ENCODE peak calls at places on chromosomes 4 and X, in seven cellular contexts. Z, S, R, F, V, D and Q are unnamed samples.
A peak's percentile ranks its signal among the peaks of the same experiment; 100 is the strongest.

GRCh38 chrX:140525448-140525847 is 20.6 kb upstream of the SOX3 start:
- DNase-seq in V (no peak), R (no peak), D (no peak), F (peak; percentile 41), Z (no peak), S (peak; percentile 65), Q (no peak)

GRCh38 chr4:112895785-112896184 is 153.7 kb upstream of the ANK2 start:
- DNase-seq in F (peak; percentile 54), S (peak; percentile 22), D (no peak), R (no peak), Z (no peak), V (no peak), Q (peak; percentile 87)

GRCh38 chr4:105895324-105895608 is at the start of gene NPNT:
- DNase-seq in S (no peak), D (peak; percentile 52), R (no peak), V (no peak), Z (no peak), F (peak; percentile 42), Q (no peak)

GRCh38 chr4:73573794-73574528 is 46.3 kb downstream of the RASSF6 start:
- DNase-seq in F (peak; percentile 96), D (peak; percentile 82), R (peak; percentile 48), S (peak; percentile 73), V (peak; percentile 42), Z (peak; percentile 49), Q (peak; percentile 75)

GRCh38 chr4:175035907-175036306 is 117.7 kb downstream of the ADAM29 start:
- DNase-seq in F (no peak), S (no peak), Z (peak; percentile 5), V (peak; percentile 4), D (no peak), R (no peak), Q (peak; percentile 9)

GRCh38 chrX:50718791-50719190 is 95.2 kb downstream of the SHROOM4 start:
- DNase-seq in V (no peak), D (no peak), R (no peak), S (no peak), F (no peak), Z (no peak), Q (no peak)

GRCh38 chr4:41124916-41125548 is 89.3 kb downstream of the APBB2 start:
- DNase-seq in R (no peak), V (no peak), D (no peak), F (peak; percentile 77), S (peak; percentile 81), Z (no peak), Q (peak; percentile 89)

GRCh38 chr4:185504098-185505047 is 30.9 kb downstream of the PDLIM3 start:
- DNase-seq in R (peak; percentile 65), V (no peak), Z (no peak), F (no peak), D (peak; percentile 86), S (no peak), Q (peak; percentile 91)

GRCh38 chr4:44157611-44158277 is 290.9 kb downstream of the KCTD8 start:
- DNase-seq in S (peak; percentile 52), F (no peak), D (no peak), Z (no peak), R (no peak), V (no peak), Q (peak; percentile 5)